ENCODE peak calls at places on chromosome 21, in four cellular contexts. One of them, this sample, is unnamed.

GRCh38 chr21:34986561-34987533 is 62.3 kb downstream of the RUNX1 start:
- DNase-seq in SJSA1: peak
- DNase-seq in CD4-positive, alpha-beta memory T cell: peak
- DNase-seq in GM23248: peak
- DNase-seq in this sample: peak

GRCh38 chr21:33901421-33902288 is 13.9 kb downstream of the ATP5PO start:
- DNase-seq in SJSA1: peak
- DNase-seq in CD4-positive, alpha-beta memory T cell: no peak
- DNase-seq in GM23248: peak
- DNase-seq in this sample: peak

GRCh38 chr21:29812947-29813346 is 126.8 kb downstream of the GRIK1 start:
- DNase-seq in SJSA1: no peak
- DNase-seq in CD4-positive, alpha-beta memory T cell: no peak
- DNase-seq in GM23248: no peak
- DNase-seq in this sample: no peak

GRCh38 chr21:17828223-17828622 is 9.1 kb upstream of the C21orf91 start:
- DNase-seq in SJSA1: no peak
- DNase-seq in CD4-positive, alpha-beta memory T cell: no peak
- DNase-seq in GM23248: peak
- DNase-seq in this sample: no peak

GRCh38 chr21:33299181-33299752 is 25.5 kb upstream of the IFNAR1 start:
- DNase-seq in SJSA1: no peak
- DNase-seq in CD4-positive, alpha-beta memory T cell: peak
- DNase-seq in GM23248: no peak
- DNase-seq in this sample: peak

GRCh38 chr21:45535341-45536081 is 6.7 kb downstream of the SLC19A1 start:
- DNase-seq in SJSA1: no peak
- DNase-seq in CD4-positive, alpha-beta memory T cell: no peak
- DNase-seq in GM23248: no peak
- DNase-seq in this sample: no peak

GRCh38 chr21:31895069-31895851 is 22.4 kb downstream of the HUNK start:
- DNase-seq in SJSA1: no peak
- DNase-seq in CD4-positive, alpha-beta memory T cell: no peak
- DNase-seq in GM23248: peak
- DNase-seq in this sample: no peak

GRCh38 chr21:17660449-17660848 is 47.7 kb upstream of the BTG3 start:
- DNase-seq in SJSA1: no peak
- DNase-seq in CD4-positive, alpha-beta memory T cell: no peak
- DNase-seq in GM23248: peak
- DNase-seq in this sample: no peak

GRCh38 chr21:14482165-14482564 is 64.0 kb downstream of the SAMSN1 start:
- DNase-seq in SJSA1: no peak
- DNase-seq in CD4-positive, alpha-beta memory T cell: peak
- DNase-seq in GM23248: no peak
- DNase-seq in this sample: no peak

GRCh38 chr21:25385912-25386474 is 221.3 kb downstream of the MRPL39 start:
- DNase-seq in SJSA1: peak
- DNase-seq in CD4-positive, alpha-beta memory T cell: peak
- DNase-seq in GM23248: peak
- DNase-seq in this sample: peak

GRCh38 chr21:29725025-29725736 is 214.6 kb downstream of the GRIK1 start:
- DNase-seq in SJSA1: no peak
- DNase-seq in CD4-positive, alpha-beta memory T cell: no peak
- DNase-seq in GM23248: no peak
- DNase-seq in this sample: no peak

GRCh38 chr21:45365608-45366241 is 39.2 kb upstream of the COL18A1 start:
- DNase-seq in SJSA1: peak
- DNase-seq in CD4-positive, alpha-beta memory T cell: no peak
- DNase-seq in GM23248: peak
- DNase-seq in this sample: no peak

GRCh38 chr21:43937898-43938309 is 72.9 kb downstream of the AGPAT3 start:
- DNase-seq in SJSA1: no peak
- DNase-seq in CD4-positive, alpha-beta memory T cell: no peak
- DNase-seq in GM23248: no peak
- DNase-seq in this sample: no peak

GRCh38 chr21:43940329-43940653 is 71.8 kb upstream of the TRAPPC10 start:
- DNase-seq in SJSA1: no peak
- DNase-seq in CD4-positive, alpha-beta memory T cell: no peak
- DNase-seq in GM23248: no peak
- DNase-seq in this sample: no peak

GRCh38 chr21:43939443-43940328 is 72.4 kb upstream of the TRAPPC10 start:
- DNase-seq in SJSA1: no peak
- DNase-seq in CD4-positive, alpha-beta memory T cell: no peak
- DNase-seq in GM23248: no peak
- DNase-seq in this sample: no peak

GRCh38 chr21:43937051-43937832 is 72.2 kb downstream of the AGPAT3 start:
- DNase-seq in SJSA1: no peak
- DNase-seq in CD4-positive, alpha-beta memory T cell: no peak
- DNase-seq in GM23248: no peak
- DNase-seq in this sample: no peak

DNA sequence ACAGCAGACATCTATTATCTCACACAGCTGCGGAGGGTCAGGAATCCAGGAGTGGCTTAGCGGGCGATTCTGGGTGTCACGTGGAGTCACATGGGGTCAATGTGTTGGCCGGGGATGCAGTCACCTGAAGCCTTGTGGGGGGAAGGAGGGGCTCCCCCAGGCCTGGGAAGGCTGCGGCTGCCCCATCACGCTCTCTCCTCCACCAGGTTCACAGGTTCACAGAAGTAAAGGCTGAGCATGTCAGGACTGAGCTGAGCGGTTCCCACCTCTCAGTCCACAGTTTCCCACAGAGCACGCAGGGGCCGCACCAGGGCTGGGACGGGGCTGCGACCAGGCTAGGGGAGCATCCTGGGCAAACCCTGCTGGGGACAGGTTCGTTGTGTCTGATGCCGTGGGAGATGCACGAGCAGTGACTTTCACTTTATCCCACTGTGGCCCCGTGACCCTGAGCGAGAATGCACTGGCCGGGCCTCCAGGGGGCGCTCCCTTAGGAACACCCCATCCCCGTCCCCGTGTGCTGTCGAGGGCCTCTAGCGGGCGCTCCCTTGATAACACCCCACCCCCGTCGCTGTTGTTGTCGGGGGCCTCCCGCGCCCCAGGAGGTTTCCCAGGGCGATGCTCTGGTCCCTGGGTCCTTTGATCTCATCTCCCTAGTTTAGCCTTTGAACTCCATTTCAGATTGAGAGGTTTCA is 73.2 kb upstream of the TRAPPC10 start:
- DNase-seq in SJSA1: peak
- DNase-seq in CD4-positive, alpha-beta memory T cell: peak
- DNase-seq in GM23248: peak
- DNase-seq in this sample: peak
- H3K4me3 ChIP-seq in SJSA1: no peak
- H3K4me3 ChIP-seq in CD4-positive, alpha-beta memory T cell: peak
- H3K4me3 ChIP-seq in GM23248: no peak
- H3K4me3 ChIP-seq in this sample: peak

GRCh38 chr21:26961704-26962103 is 5.2 kb downstream of the ADAMTS5 start:
- DNase-seq in SJSA1: no peak
- DNase-seq in CD4-positive, alpha-beta memory T cell: no peak
- DNase-seq in GM23248: peak
- DNase-seq in this sample: peak
- H3K4me3 ChIP-seq in SJSA1: no peak
- H3K4me3 ChIP-seq in CD4-positive, alpha-beta memory T cell: no peak
- H3K4me3 ChIP-seq in GM23248: no peak
- H3K4me3 ChIP-seq in this sample: no peak

GRCh38 chr21:36320421-36321324 is 676 bp downstream of the MORC3 start:
- DNase-seq in SJSA1: peak
- DNase-seq in CD4-positive, alpha-beta memory T cell: no peak
- DNase-seq in GM23248: peak
- DNase-seq in this sample: peak
- H3K4me3 ChIP-seq in SJSA1: peak
- H3K4me3 ChIP-seq in CD4-positive, alpha-beta memory T cell: peak
- H3K4me3 ChIP-seq in GM23248: peak
- H3K4me3 ChIP-seq in this sample: peak

GRCh38 chr21:36707763-36708511 is 9.0 kb downstream of the SIM2 start:
- DNase-seq in SJSA1: no peak
- DNase-seq in CD4-positive, alpha-beta memory T cell: no peak
- DNase-seq in GM23248: no peak
- DNase-seq in this sample: no peak
- H3K4me3 ChIP-seq in SJSA1: no peak
- H3K4me3 ChIP-seq in CD4-positive, alpha-beta memory T cell: no peak
- H3K4me3 ChIP-seq in GM23248: no peak
- H3K4me3 ChIP-seq in this sample: no peak

GRCh38 chr21:46662367-46662654 is 26.8 kb downstream of the PRMT2 start:
- DNase-seq in SJSA1: no peak
- DNase-seq in CD4-positive, alpha-beta memory T cell: no peak
- DNase-seq in GM23248: no peak
- DNase-seq in this sample: no peak
- H3K4me3 ChIP-seq in SJSA1: no peak
- H3K4me3 ChIP-seq in CD4-positive, alpha-beta memory T cell: no peak
- H3K4me3 ChIP-seq in GM23248: no peak
- H3K4me3 ChIP-seq in this sample: no peak

GRCh38 chr21:16420086-16420724 is 690.4 kb downstream of the USP25 start:
- DNase-seq in SJSA1: peak
- DNase-seq in CD4-positive, alpha-beta memory T cell: no peak
- DNase-seq in GM23248: peak
- DNase-seq in this sample: no peak

GRCh38 chr21:16419188-16419874 is 689.5 kb downstream of the USP25 start:
- DNase-seq in SJSA1: peak
- DNase-seq in CD4-positive, alpha-beta memory T cell: no peak
- DNase-seq in GM23248: peak
- DNase-seq in this sample: no peak

GRCh38 chr21:16418663-16419062 is 688.9 kb downstream of the USP25 start:
- DNase-seq in SJSA1: no peak
- DNase-seq in CD4-positive, alpha-beta memory T cell: no peak
- DNase-seq in GM23248: no peak
- DNase-seq in this sample: no peak

GRCh38 chr21:16422702-16423101 is 692.9 kb downstream of the USP25 start:
- DNase-seq in SJSA1: no peak
- DNase-seq in CD4-positive, alpha-beta memory T cell: no peak
- DNase-seq in GM23248: no peak
- DNase-seq in this sample: no peak

GRCh38 chr21:16418211-16418610 is 688.4 kb downstream of the USP25 start:
- DNase-seq in SJSA1: no peak
- DNase-seq in CD4-positive, alpha-beta memory T cell: no peak
- DNase-seq in GM23248: peak
- DNase-seq in this sample: no peak
- H3K4me3 ChIP-seq in SJSA1: no peak
- H3K4me3 ChIP-seq in CD4-positive, alpha-beta memory T cell: no peak
- H3K4me3 ChIP-seq in GM23248: peak
- H3K4me3 ChIP-seq in this sample: no peak

GRCh38 chr21:39386899-39387298 is 38.0 kb upstream of the HMGN1 start:
- DNase-seq in SJSA1: no peak
- DNase-seq in CD4-positive, alpha-beta memory T cell: no peak
- DNase-seq in GM23248: no peak
- DNase-seq in this sample: no peak

GRCh38 chr21:39384674-39385298 is 35.9 kb upstream of the HMGN1 start:
- DNase-seq in SJSA1: no peak
- DNase-seq in CD4-positive, alpha-beta memory T cell: no peak
- DNase-seq in GM23248: peak
- DNase-seq in this sample: no peak

GRCh38 chr21:39387461-39388037 is 38.7 kb upstream of the HMGN1 start:
- DNase-seq in SJSA1: peak
- DNase-seq in CD4-positive, alpha-beta memory T cell: peak
- DNase-seq in GM23248: peak
- DNase-seq in this sample: peak

GRCh38 chr21:39386194-39386593 is 37.3 kb upstream of the HMGN1 start:
- DNase-seq in SJSA1: no peak
- DNase-seq in CD4-positive, alpha-beta memory T cell: no peak
- DNase-seq in GM23248: no peak
- DNase-seq in this sample: no peak

DNA sequence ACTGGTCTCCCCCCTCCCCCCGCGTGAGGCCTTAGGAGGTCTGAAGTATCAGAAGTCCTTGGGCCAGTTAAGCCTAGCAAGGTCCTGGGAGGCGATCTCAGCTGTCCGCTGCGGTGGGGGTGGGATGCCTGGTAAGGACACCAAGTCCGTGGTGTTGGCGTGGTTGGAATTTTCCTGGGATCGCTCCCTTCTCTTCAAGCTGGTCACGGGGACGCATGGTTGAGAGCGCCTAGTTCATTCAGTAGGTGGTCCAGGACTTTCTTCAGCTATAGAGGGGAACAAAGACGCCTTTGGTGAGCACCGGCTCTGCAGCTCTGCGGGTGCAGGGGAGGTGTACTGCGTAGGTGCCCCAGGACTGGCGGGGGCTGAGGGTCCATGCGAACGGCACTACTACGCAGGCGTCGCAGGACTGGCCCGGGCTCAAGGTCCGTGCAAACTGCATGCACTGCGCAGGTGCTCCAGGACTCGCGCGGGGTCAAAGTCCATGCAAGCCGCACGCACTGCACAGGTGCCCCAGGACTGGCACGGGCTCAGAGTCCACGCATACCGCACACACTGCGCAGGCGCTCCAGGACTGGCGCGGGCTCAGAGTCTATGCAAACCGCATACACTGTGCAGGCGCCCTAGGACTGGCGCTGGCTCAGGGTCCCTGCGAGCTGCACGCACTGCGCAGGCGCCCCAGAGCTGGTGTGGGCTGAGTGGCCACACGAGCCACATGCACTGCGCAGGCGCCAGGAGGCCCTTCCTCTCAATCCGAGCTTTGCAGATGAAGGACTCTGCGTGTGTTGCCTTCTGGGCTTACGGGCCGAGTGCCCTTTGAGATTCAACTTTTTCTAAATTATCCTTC is 36.6 kb upstream of the HMGN1 start:
- DNase-seq in SJSA1: peak
- DNase-seq in CD4-positive, alpha-beta memory T cell: peak
- DNase-seq in GM23248: peak
- DNase-seq in this sample: no peak
- H3K4me3 ChIP-seq in SJSA1: peak
- H3K4me3 ChIP-seq in CD4-positive, alpha-beta memory T cell: no peak
- H3K4me3 ChIP-seq in GM23248: peak
- H3K4me3 ChIP-seq in this sample: no peak

GRCh38 chr21:36700295-36700960 is 1.5 kb downstream of the SIM2 start:
- DNase-seq in SJSA1: no peak
- DNase-seq in CD4-positive, alpha-beta memory T cell: no peak
- DNase-seq in GM23248: no peak
- DNase-seq in this sample: no peak
- H3K4me3 ChIP-seq in SJSA1: no peak
- H3K4me3 ChIP-seq in CD4-positive, alpha-beta memory T cell: no peak
- H3K4me3 ChIP-seq in GM23248: no peak
- H3K4me3 ChIP-seq in this sample: no peak

GRCh38 chr21:42535602-42536171 is 22.0 kb downstream of the SLC37A1 start:
- DNase-seq in SJSA1: no peak
- DNase-seq in CD4-positive, alpha-beta memory T cell: no peak
- DNase-seq in GM23248: no peak
- DNase-seq in this sample: no peak
- H3K4me3 ChIP-seq in SJSA1: no peak
- H3K4me3 ChIP-seq in CD4-positive, alpha-beta memory T cell: no peak
- H3K4me3 ChIP-seq in GM23248: no peak
- H3K4me3 ChIP-seq in this sample: no peak

This sample was measured in Jurkat, Clone E6-1.